ENCODE peak calls at places on chromosomes 13 and 19, in six cellular contexts. N is neural progenitor cell, G is H4, A is EL, E is right lobe of liver, L is cardiac fibroblast. W is an unnamed sample.

GRCh38 chr13:85469320-85469719 is 329.9 kb downstream of the SLITRK6 start:
- DNase-seq in N (no peak), G (no peak), E (no peak), L (no peak), A (no peak), W (no peak)

GRCh38 chr19:35030257-35031071 is at the start of gene SCN1B:
- DNase-seq in E (no peak), L (peak), N (peak), G (peak), A (peak), W (peak)

GRCh38 chr13:64534302-64534701 is 2695.8 kb downstream of the PCDH9 start:
- DNase-seq in E (no peak), G (no peak), A (no peak), L (no peak), N (no peak), W (no peak)

GRCh38 chr13:46296920-46297319 is 85.2 kb downstream of the LRRC63 start:
- DNase-seq in L (peak), A (peak), N (no peak), E (no peak), G (peak), W (peak)

GRCh38 chr13:94798738-94799137 is 86.4 kb upstream of the SOX21 start:
- DNase-seq in L (no peak), G (no peak), A (no peak), E (no peak), N (no peak), W (no peak)

GRCh38 chr13:40943073-40943472 is 76.0 kb downstream of the ELF1 start:
- DNase-seq in G (no peak), N (no peak), A (no peak), L (peak), E (no peak), W (no peak)

GRCh38 chr19:9586764-9587163 is 2.5 kb upstream of the ZNF121 start:
- DNase-seq in G (peak), A (peak), L (peak), N (peak), E (no peak), W (peak)

GRCh38 chr19:51473009-51473707 is 5.2 kb upstream of the CEACAM18 start:
- DNase-seq in N (peak), L (peak), E (peak), G (peak), A (peak), W (peak)

GRCh38 chr13:109784590-109785140 is 1.7 kb downstream of the IRS2 start:
- DNase-seq in N (peak), L (peak), A (peak), G (peak), E (peak), W (peak)

GRCh38 chr19:54133312-54133956 is 4.1 kb upstream of the CNOT3 start:
- DNase-seq in E (peak), G (no peak), N (peak), L (no peak), A (peak), W (no peak)

GRCh38 chr13:21011378-21011777 is 50.0 kb downstream of the LATS2 start:
- DNase-seq in A (peak), E (no peak), L (no peak), G (no peak), N (no peak), W (peak)

GRCh38 chr13:96089139-96089538 is 768 bp upstream of the HS6ST3 start:
- DNase-seq in A (no peak), E (no peak), L (no peak), G (no peak), N (no peak), W (no peak)

W was measured in iris pigment epithelial cell.